ENCODE peak calls at places on chromosomes 1 and 21, in five cellular contexts. T, D, E, P and Z are unnamed samples.

GRCh38 chr1:206469933-206470691 is at the start of gene IKBKE:
- DNase-seq in T (peak), D (no peak), E (no peak), P (peak), Z (peak)

GRCh38 chr1:9249534-9250335 is 15.2 kb downstream of the H6PD start:
- DNase-seq in T (no peak), D (peak), E (peak), P (peak), Z (peak)

GRCh38 chr1:210855440-210855839 is 278.5 kb downstream of the KCNH1 start:
- DNase-seq in T (no peak), D (no peak), E (no peak), P (no peak), Z (no peak)

GRCh38 chr21:46077674-46078101 is 20.2 kb upstream of the COL6A2 start:
- DNase-seq in T (no peak), D (peak), E (no peak), P (no peak), Z (peak)

GRCh38 chr21:18810136-18810535 is 406.6 kb upstream of the TMPRSS15 start:
- DNase-seq in T (no peak), D (no peak), E (no peak), P (no peak), Z (no peak)

GRCh38 chr1:37038079-37038702 is 3.9 kb upstream of the GRIK3 start:
- DNase-seq in T (no peak), D (no peak), E (peak), P (peak), Z (no peak)

GRCh38 chr1:103267271-103267670 is 158.9 kb upstream of the COL11A1 start:
- DNase-seq in T (no peak), D (no peak), E (no peak), P (no peak), Z (no peak)

GRCh38 chr1:1169429-1170214 is 4.1 kb upstream of the TTLL10 start:
- DNase-seq in T (no peak), D (no peak), E (no peak), P (no peak), Z (no peak)

GRCh38 chr1:12456979-12457378 is 161.0 kb downstream of the DHRS3 start:
- DNase-seq in T (no peak), D (no peak), E (no peak), P (no peak), Z (no peak)

GRCh38 chr1:39952359-39953110 is 2.4 kb upstream of the MFSD2A start:
- DNase-seq in T (no peak), D (no peak), E (peak), P (no peak), Z (no peak)

GRCh38 chr1:11384170-11384554 is 94.8 kb upstream of the DISP3 start:
- DNase-seq in T (no peak), D (no peak), E (no peak), P (no peak), Z (no peak)

GRCh38 chr1:155052412-155053400 is 1.6 kb downstream of the ADAM15 start:
- DNase-seq in T (no peak), D (no peak), E (peak), P (peak), Z (peak)

GRCh38 chr1:10007161-10007560 is 10.1 kb downstream of the RBP7 start:
- DNase-seq in T (no peak), D (no peak), E (no peak), P (no peak), Z (no peak)

GRCh38 chr1:66265796-66266195 is 268.2 kb upstream of the SGIP1 start:
- DNase-seq in T (no peak), D (no peak), E (no peak), P (no peak), Z (no peak)

GRCh38 chr1:112544011-112544688 is 35.4 kb downstream of the WNT2B start:
- DNase-seq in T (no peak), D (no peak), E (no peak), P (peak), Z (no peak)

GRCh38 chr1:201224671-201225400 is 34.2 kb downstream of the IGFN1 start:
- DNase-seq in T (no peak), D (no peak), E (no peak), P (no peak), Z (no peak)

GRCh38 chr1:161739865-161740566 is 9.6 kb upstream of the DUSP12 start:
- DNase-seq in T (peak), D (no peak), E (no peak), P (no peak), Z (peak)

GRCh38 chr1:71438626-71439025 is 357.8 kb upstream of the ZRANB2 start:
- DNase-seq in T (no peak), D (no peak), E (no peak), P (no peak), Z (no peak)

GRCh38 chr1:179754031-179754624 is 11.0 kb downstream of the FAM163A start:
- DNase-seq in T (no peak), D (no peak), E (no peak), P (no peak), Z (no peak)

GRCh38 chr1:12711421-12712005 is 4.4 kb upstream of the AADACL3 start:
- DNase-seq in T (no peak), D (no peak), E (no peak), P (no peak), Z (no peak)

DNA sequence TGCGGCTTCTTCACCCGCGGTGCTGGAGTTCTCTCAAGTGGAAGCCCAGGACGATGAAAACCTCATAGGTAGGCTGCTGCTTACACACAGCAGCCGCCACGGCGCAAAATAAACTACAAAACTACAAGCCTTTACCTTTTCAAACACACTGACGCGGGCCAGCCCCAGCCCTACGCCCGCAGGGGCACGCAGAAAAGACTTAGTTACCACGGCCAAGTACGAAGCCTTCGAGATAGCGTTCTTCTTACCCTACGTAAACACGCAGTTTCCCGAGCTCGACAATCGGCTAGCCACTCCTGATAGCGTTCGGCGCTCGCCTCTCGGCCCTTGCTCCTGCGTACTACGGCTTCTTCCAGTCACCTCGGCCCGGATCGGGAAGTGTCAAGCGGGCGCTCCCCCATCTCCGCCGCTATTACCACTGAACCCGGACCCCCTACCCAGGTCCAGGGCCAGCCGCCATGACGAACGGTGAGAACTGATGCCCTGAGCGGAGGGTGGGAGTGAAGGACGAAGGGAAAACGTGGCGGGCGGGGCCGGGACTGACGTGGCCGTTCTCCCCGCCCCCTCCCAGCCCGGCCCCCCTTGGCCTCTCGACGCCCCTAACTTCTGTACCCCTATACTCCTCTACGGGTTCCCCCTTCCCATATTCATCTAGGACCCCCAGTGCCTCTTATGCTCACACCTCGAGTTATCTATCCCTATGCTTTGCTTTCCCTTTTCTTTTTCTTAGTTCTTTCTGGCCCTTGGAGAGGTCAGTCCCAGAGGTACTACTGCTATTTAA is at the start of gene TMEM167B:
- DNase-seq in T (peak), D (peak), E (peak), P (peak), Z (peak)
- TF ChIP-seq EP300 in T (peak), D (peak), E (no peak), P (no peak), Z (peak)

DNA sequence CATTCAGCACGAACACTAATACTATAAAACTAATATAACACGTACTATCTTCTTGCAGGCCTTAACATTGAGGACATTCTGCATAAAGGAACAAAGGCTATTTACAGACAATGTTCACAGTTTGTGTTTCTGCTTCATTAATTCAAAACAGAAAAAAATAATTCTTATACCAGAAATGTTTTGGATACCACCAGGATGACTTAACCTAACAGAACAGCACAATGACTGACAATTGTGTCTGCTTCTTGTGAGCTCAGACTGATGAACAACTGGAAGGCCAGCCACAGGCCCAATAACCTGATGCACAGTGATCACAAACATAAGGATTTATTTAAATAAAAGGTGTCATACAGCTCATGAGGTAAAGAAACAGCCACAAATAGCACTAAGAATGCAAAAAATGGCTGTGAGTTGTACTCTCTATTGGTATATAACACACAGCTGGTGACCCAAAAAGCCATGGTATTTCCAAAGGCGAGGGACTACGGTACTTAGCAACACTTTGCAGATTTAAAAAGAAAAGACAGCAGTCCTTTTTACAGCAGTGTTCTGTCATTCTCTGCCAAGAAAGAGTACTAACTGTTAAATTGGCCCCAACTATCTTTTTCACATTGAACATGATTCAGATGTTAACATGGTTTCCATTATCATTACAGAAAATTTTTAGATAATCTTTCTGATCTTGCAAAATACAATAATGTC is 32.1 kb upstream of the DDAH1 start:
- DNase-seq in T (no peak), D (no peak), E (no peak), P (no peak), Z (no peak)
- TF ChIP-seq EP300 in T (no peak), D (no peak), E (no peak), P (no peak), Z (no peak)

GRCh38 chr1:160130486-160130885 is 14.9 kb downstream of the ATP1A2 start:
- DNase-seq in T (no peak), D (no peak), E (no peak), P (no peak), Z (no peak)

GRCh38 chr1:160130939-160131338 is 15.4 kb downstream of the ATP1A2 start:
- DNase-seq in T (no peak), D (no peak), E (no peak), P (no peak), Z (no peak)

GRCh38 chr1:160133990-160134770 is 17.2 kb upstream of the ATP1A4 start:
- DNase-seq in T (no peak), D (no peak), E (no peak), P (no peak), Z (no peak)

GRCh38 chr1:160129966-160130365 is 14.4 kb downstream of the ATP1A2 start:
- DNase-seq in T (no peak), D (no peak), E (no peak), P (no peak), Z (no peak)

DNA sequence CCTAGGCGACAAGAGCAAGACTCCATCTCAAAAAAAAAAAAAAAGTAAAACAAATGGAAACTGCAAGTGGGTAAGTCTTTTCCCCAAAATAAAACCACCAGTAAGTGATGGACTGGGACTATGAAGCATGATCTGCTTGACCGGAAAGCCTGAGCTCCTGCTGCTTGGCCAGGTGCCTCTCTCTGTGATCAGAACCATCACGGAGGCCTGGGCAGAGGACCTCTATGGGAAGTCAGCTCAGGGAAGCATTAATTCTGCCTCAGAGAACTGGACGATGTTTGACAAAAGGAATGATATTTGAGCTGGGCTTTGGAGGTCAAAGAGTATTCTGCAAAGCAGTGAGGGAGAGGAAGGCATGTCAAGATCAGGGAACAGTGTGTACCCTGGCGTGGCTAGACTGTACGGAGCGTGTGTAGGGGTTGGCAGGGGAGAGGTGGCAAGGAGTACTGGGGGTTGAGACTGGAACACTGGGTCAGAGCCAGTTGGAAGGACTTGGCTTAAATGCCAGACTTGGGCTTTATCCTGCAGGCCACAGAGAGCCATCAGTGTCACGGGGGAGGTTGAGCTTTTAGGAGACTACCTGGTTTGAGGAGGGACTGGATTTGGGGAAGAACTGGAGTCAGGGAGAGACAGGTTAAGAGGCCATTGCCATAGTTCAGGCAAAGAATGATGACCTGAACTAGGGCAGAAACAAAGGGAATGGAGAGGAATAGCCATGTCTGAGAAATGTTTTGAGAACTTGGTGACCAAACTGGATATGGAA is 16.4 kb downstream of the ATP1A2 start:
- DNase-seq in T (no peak), D (no peak), E (no peak), P (no peak), Z (no peak)
- TF ChIP-seq EP300 in T (peak), D (no peak), E (no peak), P (no peak), Z (no peak)

GRCh38 chr1:45884700-45885099 is 81.3 kb downstream of the MAST2 start:
- DNase-seq in T (no peak), D (no peak), E (no peak), P (no peak), Z (peak)
- TF ChIP-seq EP300 in T (no peak), D (no peak), E (no peak), P (no peak), Z (no peak)

GRCh38 chr21:37915516-37915915 is 741 bp downstream of the KCNJ6 start:
- DNase-seq in T (no peak), D (no peak), E (peak), P (no peak), Z (no peak)

GRCh38 chr21:37916795-37917142 is 512 bp upstream of the KCNJ6 start:
- DNase-seq in T (no peak), D (no peak), E (peak), P (peak), Z (no peak)

GRCh38 chr21:37914211-37914900 is 1.9 kb downstream of the KCNJ6 start:
- DNase-seq in T (no peak), D (no peak), E (peak), P (no peak), Z (no peak)

GRCh38 chr21:37917612-37918011 is 1.4 kb upstream of the KCNJ6 start:
- DNase-seq in T (no peak), D (no peak), E (no peak), P (no peak), Z (no peak)

DNA sequence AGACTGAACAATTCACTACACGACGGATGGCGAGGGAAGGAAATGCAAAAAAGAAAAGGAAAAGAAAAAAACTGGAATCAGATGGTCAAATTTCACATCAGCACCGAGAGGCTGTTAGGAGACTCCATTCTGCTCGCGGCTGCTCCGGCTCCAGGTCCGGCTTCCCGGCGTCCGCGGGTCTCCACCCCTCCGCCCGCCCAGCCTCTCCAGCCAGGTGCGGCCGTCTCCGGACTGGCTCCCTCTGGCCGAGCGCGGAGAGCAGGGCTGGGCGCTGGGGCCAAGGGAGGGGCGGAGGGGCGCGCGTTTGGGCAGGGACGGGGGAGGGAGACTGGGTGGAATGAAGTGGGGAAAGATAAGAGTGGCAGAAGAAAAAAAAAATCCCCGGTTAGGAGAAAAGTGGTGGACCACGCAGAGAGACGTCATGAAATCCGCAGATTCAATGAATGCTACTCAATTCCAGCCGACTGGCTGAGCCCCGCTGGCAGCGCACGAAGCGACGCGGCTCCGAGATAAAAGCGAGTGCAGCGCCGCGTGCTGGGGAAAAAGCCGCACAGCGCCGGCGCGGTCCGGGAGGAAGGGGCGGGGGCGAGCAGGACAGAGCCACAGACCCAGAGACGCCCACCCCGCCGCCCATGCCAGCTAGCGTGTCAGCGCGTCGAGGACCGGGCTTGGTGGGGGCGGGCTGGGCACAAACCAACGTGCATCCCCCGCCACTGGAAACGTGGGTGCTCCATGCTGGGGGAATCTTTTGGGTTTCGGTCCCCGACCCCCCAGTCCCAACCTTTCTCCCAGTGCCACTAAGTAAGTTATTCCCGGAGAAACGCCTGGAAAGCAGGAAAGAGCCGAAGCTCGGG is at the start of gene KCNJ6:
- DNase-seq in T (no peak), D (no peak), E (peak), P (peak), Z (no peak)
- TF ChIP-seq EP300 in T (no peak), D (no peak), E (no peak), P (no peak), Z (no peak)

GRCh38 chr1:204094262-204095247 is 21.6 kb downstream of the SOX13 start:
- DNase-seq in T (no peak), D (no peak), E (no peak), P (no peak), Z (peak)

GRCh38 chr1:204093756-204094155 is 20.8 kb downstream of the SOX13 start:
- DNase-seq in T (no peak), D (no peak), E (no peak), P (no peak), Z (no peak)

GRCh38 chr1:204092632-204093420 is 19.9 kb downstream of the SOX13 start:
- DNase-seq in T (no peak), D (no peak), E (no peak), P (no peak), Z (peak)

GRCh38 chr1:204091787-204092312 is 18.9 kb downstream of the SOX13 start:
- DNase-seq in T (no peak), D (no peak), E (no peak), P (no peak), Z (no peak)

DNA sequence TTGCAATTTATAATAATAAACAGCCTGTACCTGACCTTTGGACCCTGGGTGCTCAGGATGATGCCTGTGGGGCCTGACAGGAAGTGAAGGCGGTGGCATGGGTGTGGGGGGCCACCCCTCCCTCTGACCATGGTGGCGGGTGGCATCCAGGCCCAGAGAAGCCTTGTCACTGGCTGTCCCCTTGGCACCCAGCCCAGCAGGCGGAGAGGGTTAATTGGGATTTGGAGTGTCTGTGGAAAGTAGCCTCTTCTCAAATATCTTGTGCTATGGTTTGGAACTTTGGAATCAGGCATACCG is 20.5 kb downstream of the SOX13 start:
- DNase-seq in T (no peak), D (no peak), E (peak), P (no peak), Z (peak)
- TF ChIP-seq EP300 in T (no peak), D (no peak), E (no peak), P (no peak), Z (no peak)

DNA sequence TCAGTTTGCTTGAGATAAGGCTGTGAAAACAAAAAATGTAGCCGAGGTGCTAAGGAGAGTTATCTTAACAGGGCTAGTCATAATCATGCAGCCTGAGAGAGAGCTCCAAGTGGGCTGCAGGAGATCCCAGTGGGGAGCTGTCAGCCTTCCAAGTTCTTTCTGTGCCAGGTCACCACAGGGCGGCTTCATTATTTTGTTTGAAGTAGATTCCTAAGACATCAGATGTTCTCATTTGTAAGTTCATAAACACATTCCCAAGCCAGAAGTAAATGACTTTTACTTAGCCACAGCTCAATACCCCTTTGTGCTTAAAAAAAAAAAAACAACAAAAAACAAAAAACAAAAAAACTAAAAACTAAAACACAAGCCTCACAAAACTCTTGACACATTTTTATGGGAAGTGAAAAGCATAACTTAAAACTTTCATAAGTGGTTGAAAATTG is 8.5 kb downstream of the CDC14A start:
- DNase-seq in T (peak), D (peak), E (no peak), P (no peak), Z (no peak)
- TF ChIP-seq EP300 in T (no peak), D (no peak), E (no peak), P (no peak), Z (no peak)